ENCODE peak calls at places on chromosomes 7 and 10, in six cellular contexts. One of them, this sample, is unnamed.

GRCh38 chr10:87817291-87817872 is 644 bp downstream of the ATAD1 start:
- ATAC-seq in lower lobe of right lung: peak; percentile 26
- ATAC-seq in activated naive CD8-positive, alpha-beta T cell treated with anti-CD3 and anti-CD28 coated beads, Interleukin-2, amount 10 ng/mL, durations not matched to agents 7 days and 5 days: peak; percentile 34
- ATAC-seq in gastrocnemius medialis: peak; percentile 62
- ATAC-seq in activated naive CD4-positive, alpha-beta T cell treated with anti-CD3 and anti-CD28 coated beads, Interleukin-2, amount 50 U/mL, for 72 hours: peak; percentile 15
- ATAC-seq in PC-3: peak; percentile 23
- ATAC-seq in this sample: peak; percentile 44

GRCh38 chr10:52729259-52730104 is 43.1 kb downstream of the MBL2 start:
- ATAC-seq in PC-3: peak; percentile 93
- ATAC-seq in lower lobe of right lung: no peak
- ATAC-seq in activated naive CD8-positive, alpha-beta T cell treated with anti-CD3 and anti-CD28 coated beads, Interleukin-2, amount 10 ng/mL, durations not matched to agents 7 days and 5 days: no peak
- ATAC-seq in activated naive CD4-positive, alpha-beta T cell treated with anti-CD3 and anti-CD28 coated beads, Interleukin-2, amount 50 U/mL, for 72 hours: no peak
- ATAC-seq in gastrocnemius medialis: no peak
- ATAC-seq in this sample: no peak

GRCh38 chr7:139597028-139597427 is 73.5 kb downstream of the CLEC2L start:
- ATAC-seq in activated naive CD4-positive, alpha-beta T cell treated with anti-CD3 and anti-CD28 coated beads, Interleukin-2, amount 50 U/mL, for 72 hours: no peak
- ATAC-seq in lower lobe of right lung: no peak
- ATAC-seq in gastrocnemius medialis: no peak
- ATAC-seq in PC-3: no peak
- ATAC-seq in activated naive CD8-positive, alpha-beta T cell treated with anti-CD3 and anti-CD28 coated beads, Interleukin-2, amount 10 ng/mL, durations not matched to agents 7 days and 5 days: no peak
- ATAC-seq in this sample: no peak

GRCh38 chr7:51175992-51176388 is 140.6 kb downstream of the COBL start:
- ATAC-seq in PC-3: peak; percentile 88
- ATAC-seq in activated naive CD8-positive, alpha-beta T cell treated with anti-CD3 and anti-CD28 coated beads, Interleukin-2, amount 10 ng/mL, durations not matched to agents 7 days and 5 days: no peak
- ATAC-seq in lower lobe of right lung: no peak
- ATAC-seq in activated naive CD4-positive, alpha-beta T cell treated with anti-CD3 and anti-CD28 coated beads, Interleukin-2, amount 50 U/mL, for 72 hours: no peak
- ATAC-seq in gastrocnemius medialis: no peak
- ATAC-seq in this sample: no peak

GRCh38 chr10:31528834-31529233 is 209.8 kb downstream of the ZEB1 start:
- ATAC-seq in activated naive CD8-positive, alpha-beta T cell treated with anti-CD3 and anti-CD28 coated beads, Interleukin-2, amount 10 ng/mL, durations not matched to agents 7 days and 5 days: no peak
- ATAC-seq in lower lobe of right lung: no peak
- ATAC-seq in activated naive CD4-positive, alpha-beta T cell treated with anti-CD3 and anti-CD28 coated beads, Interleukin-2, amount 50 U/mL, for 72 hours: no peak
- ATAC-seq in gastrocnemius medialis: no peak
- ATAC-seq in PC-3: no peak
- ATAC-seq in this sample: no peak

GRCh38 chr10:52525761-52526160 is 211.7 kb downstream of the DKK1 start:
- ATAC-seq in PC-3: peak; percentile 98
- ATAC-seq in gastrocnemius medialis: no peak
- ATAC-seq in activated naive CD4-positive, alpha-beta T cell treated with anti-CD3 and anti-CD28 coated beads, Interleukin-2, amount 50 U/mL, for 72 hours: no peak
- ATAC-seq in activated naive CD8-positive, alpha-beta T cell treated with anti-CD3 and anti-CD28 coated beads, Interleukin-2, amount 10 ng/mL, durations not matched to agents 7 days and 5 days: no peak
- ATAC-seq in lower lobe of right lung: no peak
- ATAC-seq in this sample: no peak

GRCh38 chr10:8444630-8445029 is 390.1 kb downstream of the GATA3 start:
- ATAC-seq in activated naive CD8-positive, alpha-beta T cell treated with anti-CD3 and anti-CD28 coated beads, Interleukin-2, amount 10 ng/mL, durations not matched to agents 7 days and 5 days: peak; percentile 100
- ATAC-seq in PC-3: peak; percentile 89
- ATAC-seq in lower lobe of right lung: peak; percentile 55
- ATAC-seq in activated naive CD4-positive, alpha-beta T cell treated with anti-CD3 and anti-CD28 coated beads, Interleukin-2, amount 50 U/mL, for 72 hours: peak; percentile 63
- ATAC-seq in gastrocnemius medialis: no peak
- ATAC-seq in this sample: no peak

GRCh38 chr10:126480648-126481047 is 92.4 kb upstream of the ADAM12 start:
- ATAC-seq in lower lobe of right lung: no peak
- ATAC-seq in activated naive CD8-positive, alpha-beta T cell treated with anti-CD3 and anti-CD28 coated beads, Interleukin-2, amount 10 ng/mL, durations not matched to agents 7 days and 5 days: no peak
- ATAC-seq in PC-3: no peak
- ATAC-seq in activated naive CD4-positive, alpha-beta T cell treated with anti-CD3 and anti-CD28 coated beads, Interleukin-2, amount 50 U/mL, for 72 hours: no peak
- ATAC-seq in gastrocnemius medialis: no peak
- ATAC-seq in this sample: no peak

GRCh38 chr10:104045151-104046089 is 40.3 kb downstream of the COL17A1 start:
- ATAC-seq in PC-3: peak; percentile 87
- ATAC-seq in gastrocnemius medialis: peak; percentile 52
- ATAC-seq in activated naive CD4-positive, alpha-beta T cell treated with anti-CD3 and anti-CD28 coated beads, Interleukin-2, amount 50 U/mL, for 72 hours: peak; percentile 63
- ATAC-seq in lower lobe of right lung: peak; percentile 81
- ATAC-seq in activated naive CD8-positive, alpha-beta T cell treated with anti-CD3 and anti-CD28 coated beads, Interleukin-2, amount 10 ng/mL, durations not matched to agents 7 days and 5 days: no peak
- ATAC-seq in this sample: peak; percentile 51

GRCh38 chr7:120838281-120838682 is 19.7 kb downstream of the TSPAN12 start:
- ATAC-seq in lower lobe of right lung: no peak
- ATAC-seq in PC-3: no peak
- ATAC-seq in gastrocnemius medialis: no peak
- ATAC-seq in activated naive CD8-positive, alpha-beta T cell treated with anti-CD3 and anti-CD28 coated beads, Interleukin-2, amount 10 ng/mL, durations not matched to agents 7 days and 5 days: no peak
- ATAC-seq in activated naive CD4-positive, alpha-beta T cell treated with anti-CD3 and anti-CD28 coated beads, Interleukin-2, amount 50 U/mL, for 72 hours: no peak
- ATAC-seq in this sample: no peak

GRCh38 chr7:121015560-121015959 is 27.0 kb downstream of the CPED1 start:
- ATAC-seq in PC-3: no peak
- ATAC-seq in lower lobe of right lung: no peak
- ATAC-seq in activated naive CD8-positive, alpha-beta T cell treated with anti-CD3 and anti-CD28 coated beads, Interleukin-2, amount 10 ng/mL, durations not matched to agents 7 days and 5 days: no peak
- ATAC-seq in activated naive CD4-positive, alpha-beta T cell treated with anti-CD3 and anti-CD28 coated beads, Interleukin-2, amount 50 U/mL, for 72 hours: no peak
- ATAC-seq in gastrocnemius medialis: no peak
- ATAC-seq in this sample: no peak

GRCh38 chr10:8180756-8181155 is 126.3 kb downstream of the GATA3 start:
- ATAC-seq in lower lobe of right lung: no peak
- ATAC-seq in activated naive CD4-positive, alpha-beta T cell treated with anti-CD3 and anti-CD28 coated beads, Interleukin-2, amount 50 U/mL, for 72 hours: no peak
- ATAC-seq in gastrocnemius medialis: no peak
- ATAC-seq in activated naive CD8-positive, alpha-beta T cell treated with anti-CD3 and anti-CD28 coated beads, Interleukin-2, amount 10 ng/mL, durations not matched to agents 7 days and 5 days: no peak
- ATAC-seq in PC-3: no peak
- ATAC-seq in this sample: no peak

GRCh38 chr7:151191544-151191943 is 4.5 kb upstream of the ASB10 start:
- ATAC-seq in lower lobe of right lung: no peak
- ATAC-seq in activated naive CD4-positive, alpha-beta T cell treated with anti-CD3 and anti-CD28 coated beads, Interleukin-2, amount 50 U/mL, for 72 hours: no peak
- ATAC-seq in activated naive CD8-positive, alpha-beta T cell treated with anti-CD3 and anti-CD28 coated beads, Interleukin-2, amount 10 ng/mL, durations not matched to agents 7 days and 5 days: no peak
- ATAC-seq in gastrocnemius medialis: peak; percentile 30
- ATAC-seq in PC-3: no peak
- ATAC-seq in this sample: no peak

GRCh38 chr7:68544851-68545250 is 1053.4 kb upstream of the AUTS2 start:
- ATAC-seq in gastrocnemius medialis: no peak
- ATAC-seq in activated naive CD8-positive, alpha-beta T cell treated with anti-CD3 and anti-CD28 coated beads, Interleukin-2, amount 10 ng/mL, durations not matched to agents 7 days and 5 days: no peak
- ATAC-seq in PC-3: no peak
- ATAC-seq in activated naive CD4-positive, alpha-beta T cell treated with anti-CD3 and anti-CD28 coated beads, Interleukin-2, amount 50 U/mL, for 72 hours: no peak
- ATAC-seq in lower lobe of right lung: no peak
- ATAC-seq in this sample: no peak

GRCh38 chr7:36742911-36743775 is 18.8 kb upstream of the AOAH start:
- ATAC-seq in activated naive CD4-positive, alpha-beta T cell treated with anti-CD3 and anti-CD28 coated beads, Interleukin-2, amount 50 U/mL, for 72 hours: no peak
- ATAC-seq in PC-3: no peak
- ATAC-seq in lower lobe of right lung: peak; percentile 60
- ATAC-seq in activated naive CD8-positive, alpha-beta T cell treated with anti-CD3 and anti-CD28 coated beads, Interleukin-2, amount 10 ng/mL, durations not matched to agents 7 days and 5 days: no peak
- ATAC-seq in gastrocnemius medialis: no peak
- ATAC-seq in this sample: no peak

GRCh38 chr10:16816142-16816541 is 1.1 kb downstream of the RSU1 start:
- ATAC-seq in lower lobe of right lung: no peak
- ATAC-seq in activated naive CD4-positive, alpha-beta T cell treated with anti-CD3 and anti-CD28 coated beads, Interleukin-2, amount 50 U/mL, for 72 hours: no peak
- ATAC-seq in activated naive CD8-positive, alpha-beta T cell treated with anti-CD3 and anti-CD28 coated beads, Interleukin-2, amount 10 ng/mL, durations not matched to agents 7 days and 5 days: no peak
- ATAC-seq in PC-3: no peak
- ATAC-seq in gastrocnemius medialis: no peak
- ATAC-seq in this sample: no peak

GRCh38 chr10:89032141-89032814 is 41.7 kb downstream of the FAS start:
- ATAC-seq in lower lobe of right lung: peak; percentile 80
- ATAC-seq in activated naive CD8-positive, alpha-beta T cell treated with anti-CD3 and anti-CD28 coated beads, Interleukin-2, amount 10 ng/mL, durations not matched to agents 7 days and 5 days: no peak
- ATAC-seq in PC-3: peak; percentile 91
- ATAC-seq in gastrocnemius medialis: peak; percentile 25
- ATAC-seq in activated naive CD4-positive, alpha-beta T cell treated with anti-CD3 and anti-CD28 coated beads, Interleukin-2, amount 50 U/mL, for 72 hours: peak; percentile 95
- ATAC-seq in this sample: peak; percentile 58

GRCh38 chr10:126910798-126911197 is 5.6 kb downstream of the DOCK1 start:
- ATAC-seq in activated naive CD8-positive, alpha-beta T cell treated with anti-CD3 and anti-CD28 coated beads, Interleukin-2, amount 10 ng/mL, durations not matched to agents 7 days and 5 days: no peak
- ATAC-seq in PC-3: no peak
- ATAC-seq in activated naive CD4-positive, alpha-beta T cell treated with anti-CD3 and anti-CD28 coated beads, Interleukin-2, amount 50 U/mL, for 72 hours: no peak
- ATAC-seq in lower lobe of right lung: no peak
- ATAC-seq in gastrocnemius medialis: no peak
- ATAC-seq in this sample: peak; percentile 74

GRCh38 chr7:16708980-16709379 is 44.6 kb upstream of the TSPAN13 start:
- ATAC-seq in PC-3: peak; percentile 82
- ATAC-seq in activated naive CD8-positive, alpha-beta T cell treated with anti-CD3 and anti-CD28 coated beads, Interleukin-2, amount 10 ng/mL, durations not matched to agents 7 days and 5 days: no peak
- ATAC-seq in activated naive CD4-positive, alpha-beta T cell treated with anti-CD3 and anti-CD28 coated beads, Interleukin-2, amount 50 U/mL, for 72 hours: peak; percentile 23
- ATAC-seq in lower lobe of right lung: no peak
- ATAC-seq in gastrocnemius medialis: no peak
- ATAC-seq in this sample: peak; percentile 93

GRCh38 chr10:101716891-101717659 is 22.1 kb upstream of the FBXW4 start:
- ATAC-seq in lower lobe of right lung: no peak
- ATAC-seq in activated naive CD4-positive, alpha-beta T cell treated with anti-CD3 and anti-CD28 coated beads, Interleukin-2, amount 50 U/mL, for 72 hours: peak; percentile 58
- ATAC-seq in gastrocnemius medialis: no peak
- ATAC-seq in activated naive CD8-positive, alpha-beta T cell treated with anti-CD3 and anti-CD28 coated beads, Interleukin-2, amount 10 ng/mL, durations not matched to agents 7 days and 5 days: no peak
- ATAC-seq in PC-3: peak; percentile 80
- ATAC-seq in this sample: peak; percentile 84

GRCh38 chr7:28516390-28517145 is 104.2 kb downstream of the CREB5 start:
- ATAC-seq in lower lobe of right lung: no peak
- ATAC-seq in activated naive CD8-positive, alpha-beta T cell treated with anti-CD3 and anti-CD28 coated beads, Interleukin-2, amount 10 ng/mL, durations not matched to agents 7 days and 5 days: no peak
- ATAC-seq in gastrocnemius medialis: no peak
- ATAC-seq in PC-3: no peak
- ATAC-seq in activated naive CD4-positive, alpha-beta T cell treated with anti-CD3 and anti-CD28 coated beads, Interleukin-2, amount 50 U/mL, for 72 hours: no peak
- ATAC-seq in this sample: no peak

GRCh38 chr7:33157781-33158180 is 28.4 kb downstream of the BBS9 start:
- ATAC-seq in activated naive CD4-positive, alpha-beta T cell treated with anti-CD3 and anti-CD28 coated beads, Interleukin-2, amount 50 U/mL, for 72 hours: no peak
- ATAC-seq in PC-3: no peak
- ATAC-seq in gastrocnemius medialis: no peak
- ATAC-seq in lower lobe of right lung: no peak
- ATAC-seq in activated naive CD8-positive, alpha-beta T cell treated with anti-CD3 and anti-CD28 coated beads, Interleukin-2, amount 10 ng/mL, durations not matched to agents 7 days and 5 days: no peak
- ATAC-seq in this sample: no peak

GRCh38 chr7:151409555-151410404 is at the start of gene WDR86:
- ATAC-seq in lower lobe of right lung: peak; percentile 35
- ATAC-seq in activated naive CD4-positive, alpha-beta T cell treated with anti-CD3 and anti-CD28 coated beads, Interleukin-2, amount 50 U/mL, for 72 hours: no peak
- ATAC-seq in gastrocnemius medialis: no peak
- ATAC-seq in PC-3: no peak
- ATAC-seq in activated naive CD8-positive, alpha-beta T cell treated with anti-CD3 and anti-CD28 coated beads, Interleukin-2, amount 10 ng/mL, durations not matched to agents 7 days and 5 days: peak; percentile 5
- ATAC-seq in this sample: peak; percentile 28

GRCh38 chr10:24207781-24208611 is 942 bp upstream of the KIAA1217 start:
- ATAC-seq in PC-3: peak; percentile 34
- ATAC-seq in lower lobe of right lung: peak; percentile 51
- ATAC-seq in activated naive CD4-positive, alpha-beta T cell treated with anti-CD3 and anti-CD28 coated beads, Interleukin-2, amount 50 U/mL, for 72 hours: no peak
- ATAC-seq in activated naive CD8-positive, alpha-beta T cell treated with anti-CD3 and anti-CD28 coated beads, Interleukin-2, amount 10 ng/mL, durations not matched to agents 7 days and 5 days: no peak
- ATAC-seq in gastrocnemius medialis: peak; percentile 52
- ATAC-seq in this sample: no peak

GRCh38 chr10:98361131-98361633 is 53.8 kb downstream of the PYROXD2 start:
- ATAC-seq in lower lobe of right lung: peak; percentile 87
- ATAC-seq in gastrocnemius medialis: peak; percentile 98
- ATAC-seq in activated naive CD4-positive, alpha-beta T cell treated with anti-CD3 and anti-CD28 coated beads, Interleukin-2, amount 50 U/mL, for 72 hours: peak; percentile 96
- ATAC-seq in activated naive CD8-positive, alpha-beta T cell treated with anti-CD3 and anti-CD28 coated beads, Interleukin-2, amount 10 ng/mL, durations not matched to agents 7 days and 5 days: peak; percentile 74
- ATAC-seq in PC-3: no peak
- ATAC-seq in this sample: peak; percentile 86

GRCh38 chr10:69234447-69234846 is 14.3 kb downstream of the HKDC1 start:
- ATAC-seq in gastrocnemius medialis: no peak
- ATAC-seq in PC-3: no peak
- ATAC-seq in activated naive CD4-positive, alpha-beta T cell treated with anti-CD3 and anti-CD28 coated beads, Interleukin-2, amount 50 U/mL, for 72 hours: no peak
- ATAC-seq in activated naive CD8-positive, alpha-beta T cell treated with anti-CD3 and anti-CD28 coated beads, Interleukin-2, amount 10 ng/mL, durations not matched to agents 7 days and 5 days: no peak
- ATAC-seq in lower lobe of right lung: no peak
- ATAC-seq in this sample: no peak

GRCh38 chr10:99768430-99769011 is 13.9 kb upstream of the ABCC2 start:
- ATAC-seq in gastrocnemius medialis: no peak
- ATAC-seq in lower lobe of right lung: no peak
- ATAC-seq in PC-3: no peak
- ATAC-seq in activated naive CD4-positive, alpha-beta T cell treated with anti-CD3 and anti-CD28 coated beads, Interleukin-2, amount 50 U/mL, for 72 hours: no peak
- ATAC-seq in activated naive CD8-positive, alpha-beta T cell treated with anti-CD3 and anti-CD28 coated beads, Interleukin-2, amount 10 ng/mL, durations not matched to agents 7 days and 5 days: no peak
- ATAC-seq in this sample: no peak

GRCh38 chr7:98464558-98464940 is 63.7 kb upstream of the BAIAP2L1 start:
- ATAC-seq in PC-3: no peak
- ATAC-seq in gastrocnemius medialis: no peak
- ATAC-seq in activated naive CD8-positive, alpha-beta T cell treated with anti-CD3 and anti-CD28 coated beads, Interleukin-2, amount 10 ng/mL, durations not matched to agents 7 days and 5 days: no peak
- ATAC-seq in lower lobe of right lung: no peak
- ATAC-seq in activated naive CD4-positive, alpha-beta T cell treated with anti-CD3 and anti-CD28 coated beads, Interleukin-2, amount 50 U/mL, for 72 hours: no peak
- ATAC-seq in this sample: no peak

GRCh38 chr10:100359030-100359432 is 12.0 kb downstream of the SCD start:
- ATAC-seq in PC-3: no peak
- ATAC-seq in lower lobe of right lung: no peak
- ATAC-seq in activated naive CD4-positive, alpha-beta T cell treated with anti-CD3 and anti-CD28 coated beads, Interleukin-2, amount 50 U/mL, for 72 hours: no peak
- ATAC-seq in gastrocnemius medialis: no peak
- ATAC-seq in activated naive CD8-positive, alpha-beta T cell treated with anti-CD3 and anti-CD28 coated beads, Interleukin-2, amount 10 ng/mL, durations not matched to agents 7 days and 5 days: no peak
- ATAC-seq in this sample: no peak

GRCh38 chr7:140212100-140212881 is 35.5 kb upstream of the KDM7A start:
- ATAC-seq in activated naive CD8-positive, alpha-beta T cell treated with anti-CD3 and anti-CD28 coated beads, Interleukin-2, amount 10 ng/mL, durations not matched to agents 7 days and 5 days: peak; percentile 11
- ATAC-seq in PC-3: peak; percentile 42
- ATAC-seq in activated naive CD4-positive, alpha-beta T cell treated with anti-CD3 and anti-CD28 coated beads, Interleukin-2, amount 50 U/mL, for 72 hours: peak; percentile 67
- ATAC-seq in gastrocnemius medialis: no peak
- ATAC-seq in lower lobe of right lung: no peak
- ATAC-seq in this sample: peak; percentile 81

GRCh38 chr10:84077728-84078127 is 61.6 kb upstream of the GHITM start:
- ATAC-seq in activated naive CD8-positive, alpha-beta T cell treated with anti-CD3 and anti-CD28 coated beads, Interleukin-2, amount 10 ng/mL, durations not matched to agents 7 days and 5 days: no peak
- ATAC-seq in activated naive CD4-positive, alpha-beta T cell treated with anti-CD3 and anti-CD28 coated beads, Interleukin-2, amount 50 U/mL, for 72 hours: no peak
- ATAC-seq in lower lobe of right lung: no peak
- ATAC-seq in PC-3: no peak
- ATAC-seq in gastrocnemius medialis: no peak
- ATAC-seq in this sample: no peak

GRCh38 chr10:62669351-62669750 is 135.2 kb upstream of the ADO start:
- ATAC-seq in PC-3: peak; percentile 21
- ATAC-seq in activated naive CD4-positive, alpha-beta T cell treated with anti-CD3 and anti-CD28 coated beads, Interleukin-2, amount 50 U/mL, for 72 hours: no peak
- ATAC-seq in activated naive CD8-positive, alpha-beta T cell treated with anti-CD3 and anti-CD28 coated beads, Interleukin-2, amount 10 ng/mL, durations not matched to agents 7 days and 5 days: no peak
- ATAC-seq in lower lobe of right lung: no peak
- ATAC-seq in gastrocnemius medialis: no peak
- ATAC-seq in this sample: no peak

GRCh38 chr10:15344876-15345285 is 26.2 kb downstream of the FAM171A1 start:
- ATAC-seq in activated naive CD4-positive, alpha-beta T cell treated with anti-CD3 and anti-CD28 coated beads, Interleukin-2, amount 50 U/mL, for 72 hours: no peak
- ATAC-seq in gastrocnemius medialis: no peak
- ATAC-seq in PC-3: peak; percentile 85
- ATAC-seq in lower lobe of right lung: no peak
- ATAC-seq in activated naive CD8-positive, alpha-beta T cell treated with anti-CD3 and anti-CD28 coated beads, Interleukin-2, amount 10 ng/mL, durations not matched to agents 7 days and 5 days: no peak
- ATAC-seq in this sample: no peak

GRCh38 chr10:124043310-124044142 is 49.9 kb downstream of the CHST15 start:
- ATAC-seq in activated naive CD4-positive, alpha-beta T cell treated with anti-CD3 and anti-CD28 coated beads, Interleukin-2, amount 50 U/mL, for 72 hours: peak; percentile 94
- ATAC-seq in gastrocnemius medialis: no peak
- ATAC-seq in activated naive CD8-positive, alpha-beta T cell treated with anti-CD3 and anti-CD28 coated beads, Interleukin-2, amount 10 ng/mL, durations not matched to agents 7 days and 5 days: no peak
- ATAC-seq in PC-3: no peak
- ATAC-seq in lower lobe of right lung: peak; percentile 49
- ATAC-seq in this sample: peak; percentile 58

GRCh38 chr7:4144801-4145470 is 537.2 kb upstream of the FOXK1 start:
- ATAC-seq in PC-3: no peak
- ATAC-seq in activated naive CD4-positive, alpha-beta T cell treated with anti-CD3 and anti-CD28 coated beads, Interleukin-2, amount 50 U/mL, for 72 hours: peak; percentile 22
- ATAC-seq in lower lobe of right lung: peak; percentile 60
- ATAC-seq in activated naive CD8-positive, alpha-beta T cell treated with anti-CD3 and anti-CD28 coated beads, Interleukin-2, amount 10 ng/mL, durations not matched to agents 7 days and 5 days: peak; percentile 36
- ATAC-seq in gastrocnemius medialis: peak; percentile 23
- ATAC-seq in this sample: no peak

GRCh38 chr10:33233635-33234034 is 100.8 kb downstream of the NRP1 start:
- ATAC-seq in activated naive CD8-positive, alpha-beta T cell treated with anti-CD3 and anti-CD28 coated beads, Interleukin-2, amount 10 ng/mL, durations not matched to agents 7 days and 5 days: no peak
- ATAC-seq in activated naive CD4-positive, alpha-beta T cell treated with anti-CD3 and anti-CD28 coated beads, Interleukin-2, amount 50 U/mL, for 72 hours: no peak
- ATAC-seq in PC-3: no peak
- ATAC-seq in lower lobe of right lung: no peak
- ATAC-seq in gastrocnemius medialis: peak; percentile 47
- ATAC-seq in this sample: no peak

This sample was measured in esophagus mucosa.